ENCODE peak calls at places on chromosomes 6 and 20, in seven cellular contexts. Q is NAMALWA; Y is NCI-H345; T is cardiac muscle cell; I is CD8-positive, alpha-beta T cell; K is EH; Z is NCI-H2029. E is an unnamed sample.

GRCh38 chr20:18981956-18982539 is 168.5 kb downstream of the SCP2D1 start:
- DNase-seq in Q (no peak), Y (no peak), T (no peak), I (no peak), K (no peak), Z (no peak), E (no peak)

GRCh38 chr20:50274570-50275430 is 84.2 kb downstream of the CEBPB start:
- DNase-seq in Q (no peak), Y (no peak), T (no peak), I (no peak), K (no peak), Z (no peak), E (no peak)

GRCh38 chr6:106510090-106510970 is 119.0 kb downstream of the RTN4IP1 start:
- DNase-seq in Q (peak), Y (peak), T (peak), I (peak), K (no peak), Z (peak), E (peak)

GRCh38 chr20:51134405-51134804 is 111.5 kb upstream of the KCNG1 start:
- DNase-seq in Q (no peak), Y (no peak), T (no peak), I (no peak), K (no peak), Z (no peak), E (no peak)

GRCh38 chr20:47351643-47352331 is 4.7 kb downstream of the ZMYND8 start:
- DNase-seq in Q (peak), Y (no peak), T (peak), I (no peak), K (peak), Z (peak), E (no peak)

GRCh38 chr20:38222231-38222922 is 38.2 kb downstream of the KIAA1755 start:
- DNase-seq in Q (peak), Y (peak), T (peak), I (peak), K (peak), Z (peak), E (peak)

GRCh38 chr6:109118955-109119354 is 23.6 kb downstream of the CEP57L1 start:
- DNase-seq in Q (no peak), Y (no peak), T (no peak), I (no peak), K (no peak), Z (no peak), E (no peak)

GRCh38 chr6:161374971-161375873 is 101.4 kb upstream of the AGPAT4 start:
- DNase-seq in Q (peak), Y (peak), T (peak), I (no peak), K (no peak), Z (peak), E (peak)